ENCODE peak calls at places on chromosomes 11 and 22, in nine cellular contexts. G is ascending aorta; H is GDM1; Z is NCI-H1105 treated with DMSO at 0.1 percent for 48 hours; O is stimulated activated CD8-positive, alpha-beta memory T cell treated with anti-CD3 and anti-CD28 coated beads, Interleukin-7, amount 100 ng/mL, for 24 hours; V is dorsolateral prefrontal cortex; W is stimulated activated CD4-positive, alpha-beta T cell treated with anti-CD3 and anti-CD28 coated beads, Interleukin-15, amount 100 ng/mL, for 24 hours; P is stromal cell of bone marrow; A is T-helper 1 cell. L is an unnamed sample.

GRCh38 chr11:126328938-126329643 is 25.2 kb downstream of the DCPS start:
- DNase-seq in G (no peak), H (no peak), Z (no peak), O (no peak), V (no peak), W (no peak), P (no peak), A (no peak), L (no peak)

GRCh38 chr11:2522636-2523255 is 77.9 kb downstream of the KCNQ1 start:
- DNase-seq in G (no peak), H (no peak), Z (no peak), O (no peak), V (peak; percentile 2), W (no peak), P (no peak), A (no peak), L (no peak)

GRCh38 chr11:11316651-11317050 is 36.4 kb downstream of the CSNK2A3 start:
- DNase-seq in G (no peak), H (no peak), Z (no peak), O (no peak), V (no peak), W (no peak), P (no peak), A (no peak), L (no peak)

GRCh38 chr22:50010676-50011446 is 1.7 kb downstream of the IL17REL start:
- DNase-seq in G (no peak), H (no peak), Z (no peak), O (no peak), V (no peak), W (peak; percentile 51), P (no peak), A (peak; percentile 60), L (peak; percentile 64)

GRCh38 chr11:57459112-57460016 is 964 bp upstream of the RTN4RL2 start:
- DNase-seq in G (no peak), H (no peak), Z (peak; percentile 19), O (no peak), V (no peak), W (peak; percentile 37), P (no peak), A (no peak), L (peak; percentile 20)

GRCh38 chr22:22433770-22434169 is 74.8 kb downstream of the ZNF280B start:
- DNase-seq in G (no peak), H (no peak), Z (no peak), O (no peak), V (no peak), W (no peak), P (no peak), A (no peak), L (no peak)

GRCh38 chr11:129295746-129296145 is 79.9 kb upstream of the BARX2 start:
- DNase-seq in G (no peak), H (no peak), Z (no peak), O (no peak), V (no peak), W (no peak), P (no peak), A (no peak), L (no peak)

GRCh38 chr11:128483211-128483788 is 104.1 kb downstream of the ETS1 start:
- DNase-seq in G (no peak), H (no peak), Z (no peak), O (no peak), V (no peak), W (no peak), P (no peak), A (no peak), L (no peak)

GRCh38 chr11:46341454-46341853 is 5.8 kb upstream of the DGKZ start:
- DNase-seq in G (no peak), H (no peak), Z (no peak), O (no peak), V (no peak), W (no peak), P (no peak), A (no peak), L (no peak)

GRCh38 chr11:64333556-64333955 is 6.4 kb upstream of the CCDC88B start:
- DNase-seq in G (no peak), H (no peak), Z (no peak), O (no peak), V (no peak), W (no peak), P (no peak), A (no peak), L (no peak)

GRCh38 chr22:44301039-44301438 is 11.7 kb downstream of the SHISAL1 start:
- DNase-seq in G (no peak), H (no peak), Z (no peak), O (no peak), V (no peak), W (no peak), P (no peak), A (no peak), L (no peak)

GRCh38 chr22:41288245-41288946 is 2.4 kb upstream of the RANGAP1 start:
- DNase-seq in G (no peak), H (no peak), Z (no peak), O (no peak), V (no peak), W (no peak), P (no peak), A (no peak), L (no peak)

GRCh38 chr11:46858920-46859531 is 12.9 kb upstream of the CKAP5 start:
- DNase-seq in G (no peak), H (no peak), Z (no peak), O (no peak), V (no peak), W (no peak), P (no peak), A (no peak), L (no peak)

GRCh38 chr11:110345756-110346155 is 49.3 kb upstream of the RDX start:
- DNase-seq in G (no peak), H (no peak), Z (no peak), O (no peak), V (no peak), W (no peak), P (no peak), A (no peak), L (no peak)

GRCh38 chr22:19669570-19669969 is 44.7 kb upstream of the SEPTIN5 start:
- DNase-seq in G (no peak), H (no peak), Z (no peak), O (no peak), V (no peak), W (no peak), P (no peak), A (no peak), L (no peak)

GRCh38 chr22:46537221-46537945 is at the start of gene CELSR1:
- DNase-seq in G (no peak), H (no peak), Z (peak; percentile 14), O (no peak), V (no peak), W (peak; percentile 52), P (no peak), A (no peak), L (peak; percentile 23)

GRCh38 chr11:12573707-12574106 is 100.5 kb upstream of the TEAD1 start:
- DNase-seq in G (no peak), H (no peak), Z (no peak), O (no peak), V (no peak), W (no peak), P (no peak), A (no peak), L (no peak)

GRCh38 chr22:31329453-31330215 is 16.5 kb downstream of the PATZ1 start:
- DNase-seq in G (no peak), H (no peak), Z (no peak), O (no peak), V (no peak), W (no peak), P (no peak), A (no peak), L (no peak)

GRCh38 chr11:128057786-128058395 is 529.5 kb downstream of the ETS1 start:
- DNase-seq in G (no peak), H (no peak), Z (no peak), O (no peak), V (no peak), W (no peak), P (no peak), A (no peak), L (no peak)

GRCh38 chr11:120907971-120908370 is 115.9 kb upstream of the TBCEL start:
- DNase-seq in G (no peak), H (no peak), Z (no peak), O (no peak), V (no peak), W (no peak), P (no peak), A (no peak), L (no peak)

GRCh38 chr11:34208266-34209135 is 103.1 kb downstream of the NAT10 start:
- DNase-seq in G (no peak), H (no peak), Z (no peak), O (no peak), V (no peak), W (peak; percentile 32), P (no peak), A (no peak), L (peak; percentile 31)

GRCh38 chr11:68998390-68998911 is 14.6 kb downstream of the MRGPRF start:
- DNase-seq in G (no peak), H (no peak), Z (peak; percentile 94), O (no peak), V (no peak), W (no peak), P (no peak), A (no peak), L (no peak)

GRCh38 chr22:30922151-30922611 is 46.4 kb downstream of the MORC2 start:
- DNase-seq in G (no peak), H (no peak), Z (peak; percentile 68), O (peak; percentile 64), V (peak; percentile 26), W (peak; percentile 87), P (peak; percentile 7), A (peak; percentile 79), L (peak; percentile 73)

GRCh38 chr11:68338041-68338800 is 25.8 kb downstream of the LRP5 start:
- DNase-seq in G (no peak), H (no peak), Z (no peak), O (no peak), V (no peak), W (no peak), P (peak; percentile 74), A (no peak), L (no peak)

GRCh38 chr11:134293119-134294113 is 17.2 kb downstream of the GLB1L3 start:
- DNase-seq in G (no peak), H (no peak), Z (no peak), O (no peak), V (no peak), W (no peak), P (no peak), A (no peak), L (no peak)

GRCh38 chr22:49365910-49366309 is 461.8 kb downstream of the BRD1 start:
- DNase-seq in G (no peak), H (no peak), Z (no peak), O (no peak), V (no peak), W (no peak), P (no peak), A (no peak), L (no peak)

GRCh38 chr22:27682438-27682837 is 119.1 kb downstream of the MN1 start:
- DNase-seq in G (no peak), H (no peak), Z (no peak), O (no peak), V (no peak), W (no peak), P (no peak), A (no peak), L (no peak)

GRCh38 chr22:38129021-38129420 is 18.5 kb upstream of the BAIAP2L2 start:
- DNase-seq in G (no peak), H (no peak), Z (no peak), O (no peak), V (no peak), W (no peak), P (no peak), A (no peak), L (no peak)

GRCh38 chr11:92811341-92811740 is 158.1 kb upstream of the MTNR1B start:
- DNase-seq in G (no peak), H (no peak), Z (no peak), O (no peak), V (peak; percentile 58), W (no peak), P (no peak), A (no peak), L (no peak)

GRCh38 chr11:34169664-34170063 is 64.2 kb downstream of the NAT10 start:
- DNase-seq in G (no peak), H (no peak), Z (no peak), O (no peak), V (no peak), W (no peak), P (no peak), A (no peak), L (no peak)

GRCh38 chr22:31250740-31251330 is 38.7 kb downstream of the LIMK2 start:
- DNase-seq in G (no peak), H (no peak), Z (no peak), O (no peak), V (no peak), W (no peak), P (no peak), A (no peak), L (no peak)

L was measured in activated naive CD8-positive, alpha-beta T cell treated with anti-CD3 and anti-CD28 coated beads, Interleukin-2, amount 50 U/mL, for 24 hours.